ENCODE peak calls at places on chromosomes 13 and 19, in six cellular contexts. V, M, S, U, T and Y are unnamed samples.

GRCh38 chr13:18965347-18965855 is 216.2 kb downstream of the TUBA3C start:
- DNase-seq in V (no peak), M (no peak), S (no peak), U (no peak), T (no peak), Y (no peak)

GRCh38 chr13:113851826-113852535 is 11.9 kb downstream of the GAS6 start:
- DNase-seq in V (no peak), M (no peak), S (no peak), U (peak; percentile 18), T (no peak), Y (no peak)

GRCh38 chr13:41179593-41180250 is 14.6 kb downstream of the KBTBD7 start:
- DNase-seq in V (no peak), M (peak; percentile 83), S (peak; percentile 6), U (no peak), T (no peak), Y (peak; percentile 80)

GRCh38 chr13:111269508-111269907 is 50.9 kb upstream of the TEX29 start:
- DNase-seq in V (no peak), M (no peak), S (no peak), U (no peak), T (no peak), Y (no peak)

GRCh38 chr19:47296036-47296435 is 13.6 kb upstream of the C5AR1 start:
- DNase-seq in V (peak; percentile 85), M (peak; percentile 96), S (peak; percentile 81), U (peak; percentile 91), T (peak; percentile 67), Y (peak; percentile 74)

GRCh38 chr19:28609091-28609755 is 603.7 kb downstream of the UQCRFS1 start:
- DNase-seq in V (no peak), M (peak; percentile 0), S (no peak), U (no peak), T (no peak), Y (no peak)

GRCh38 chr19:2503521-2504109 is 27.7 kb downstream of the GADD45B start:
- DNase-seq in V (no peak), M (no peak), S (peak; percentile 77), U (no peak), T (no peak), Y (peak; percentile 78)

GRCh38 chr19:38741670-38742069 is 2.6 kb downstream of the CAPN12 start:
- DNase-seq in V (no peak), M (no peak), S (no peak), U (no peak), T (no peak), Y (no peak)

GRCh38 chr19:10395436-10395835 is 7.9 kb downstream of the CDC37 start:
- DNase-seq in V (no peak), M (no peak), S (no peak), U (no peak), T (no peak), Y (no peak)

GRCh38 chr13:102484329-102484728 is 82.5 kb upstream of the FGF14 start:
- DNase-seq in V (no peak), M (peak; percentile 18), S (peak; percentile 1), U (no peak), T (no peak), Y (peak; percentile 4)

GRCh38 chr13:67651908-67652307 is 421.8 kb upstream of the PCDH9 start:
- DNase-seq in V (no peak), M (no peak), S (no peak), U (no peak), T (no peak), Y (no peak)

GRCh38 chr19:55241935-55242464 is 13.4 kb upstream of the TMEM86B start:
- DNase-seq in V (no peak), M (no peak), S (no peak), U (no peak), T (no peak), Y (no peak)

GRCh38 chr13:111519490-111520170 is 199.2 kb downstream of the TEX29 start:
- DNase-seq in V (no peak), M (no peak), S (no peak), U (peak; percentile 20), T (no peak), Y (no peak)

GRCh38 chr13:93244141-93244917 is 17.7 kb downstream of the GPC6 start:
- DNase-seq in V (no peak), M (no peak), S (peak; percentile 70), U (no peak), T (no peak), Y (peak; percentile 67)

GRCh38 chr19:3122512-3122870 is 13.3 kb upstream of the GNA15 start:
- DNase-seq in V (no peak), M (no peak), S (no peak), U (no peak), T (no peak), Y (no peak)

GRCh38 chr19:32448026-32448425 is 42.5 kb downstream of the DPY19L3 start:
- DNase-seq in V (no peak), M (peak; percentile 65), S (no peak), U (no peak), T (no peak), Y (peak; percentile 15)

GRCh38 chr13:113049981-113050380 is 55.6 kb upstream of the F7 start:
- DNase-seq in V (no peak), M (no peak), S (no peak), U (no peak), T (no peak), Y (no peak)

GRCh38 chr19:11574689-11575088 is 2.8 kb downstream of the ACP5 start:
- DNase-seq in V (no peak), M (no peak), S (no peak), U (no peak), T (no peak), Y (no peak)

GRCh38 chr13:24112791-24113190 is 47.7 kb upstream of the SPATA13 start:
- DNase-seq in V (no peak), M (no peak), S (peak; percentile 53), U (no peak), T (no peak), Y (peak; percentile 48)

GRCh38 chr19:21612403-21612872 is 107.0 kb downstream of the ZNF429 start:
- DNase-seq in V (no peak), M (no peak), S (no peak), U (no peak), T (no peak), Y (no peak)

GRCh38 chr13:23740002-23740401 is 149.2 kb downstream of the MIPEP start:
- DNase-seq in V (no peak), M (no peak), S (no peak), U (no peak), T (no peak), Y (no peak)

GRCh38 chr19:11587302-11587972 is 9.8 kb upstream of the ZNF627 start:
- DNase-seq in V (peak; percentile 56), M (peak; percentile 81), S (peak; percentile 71), U (peak; percentile 81), T (peak; percentile 33), Y (peak; percentile 60)

GRCh38 chr13:97559981-97560380 is 126.0 kb downstream of the RAP2A start:
- DNase-seq in V (no peak), M (no peak), S (no peak), U (no peak), T (no peak), Y (no peak)

GRCh38 chr13:59345316-59345715 is 818.4 kb downstream of the DIAPH3 start:
- DNase-seq in V (no peak), M (no peak), S (peak; percentile 17), U (no peak), T (no peak), Y (no peak)

GRCh38 chr13:45209229-45209628 is 8.4 kb upstream of the KCTD4 start:
- DNase-seq in V (no peak), M (peak; percentile 23), S (peak; percentile 70), U (no peak), T (no peak), Y (peak; percentile 62)

GRCh38 chr19:31350693-31351211 is 1.5 kb upstream of the TSHZ3 start:
- DNase-seq in V (no peak), M (peak; percentile 63), S (peak; percentile 67), U (peak; percentile 43), T (no peak), Y (peak; percentile 56)

GRCh38 chr19:7670150-7670784 is 1.4 kb downstream of the RETN start:
- DNase-seq in V (no peak), M (no peak), S (no peak), U (no peak), T (no peak), Y (no peak)

GRCh38 chr13:87123987-87124784 is 547.0 kb upstream of the SLITRK5 start:
- DNase-seq in V (peak; percentile 8), M (peak; percentile 69), S (peak; percentile 100), U (peak; percentile 48), T (peak; percentile 19), Y (peak; percentile 100)

GRCh38 chr19:53333071-53333465 is 481 bp upstream of the ZNF845 start:
- DNase-seq in V (no peak), M (peak; percentile 93), S (no peak), U (peak; percentile 84), T (no peak), Y (no peak)

GRCh38 chr19:11242864-11243797 is 3.7 kb downstream of the ANGPTL8 start:
- DNase-seq in V (peak; percentile 83), M (peak; percentile 76), S (peak; percentile 85), U (peak; percentile 95), T (peak; percentile 70), Y (peak; percentile 77)

GRCh38 chr13:98677398-98677797 is 75.1 kb downstream of the SLC15A1 start:
- DNase-seq in V (no peak), M (no peak), S (no peak), U (no peak), T (no peak), Y (peak; percentile 69)

GRCh38 chr13:27533155-27533643 is 82.8 kb upstream of the MTIF3 start:
- DNase-seq in V (peak; percentile 79), M (peak; percentile 90), S (peak; percentile 69), U (peak; percentile 84), T (peak; percentile 21), Y (peak; percentile 59)
- H3K14ac ChIP-seq in V (no peak overlapping the region), M (no peak overlapping the region), S (no peak overlapping the region), U (no peak overlapping the region), T (no peak overlapping the region), Y (no peak overlapping the region)

GRCh38 chr19:15702590-15702930 is 25.3 kb upstream of the OR10H2 start:
- DNase-seq in V (no peak), M (peak; percentile 47), S (no peak), U (no peak), T (no peak), Y (no peak)
- H3K14ac ChIP-seq in V (no peak overlapping the region), M (no peak overlapping the region), S (no peak overlapping the region), U (no peak overlapping the region), T (no peak overlapping the region), Y (no peak overlapping the region)

DNA sequence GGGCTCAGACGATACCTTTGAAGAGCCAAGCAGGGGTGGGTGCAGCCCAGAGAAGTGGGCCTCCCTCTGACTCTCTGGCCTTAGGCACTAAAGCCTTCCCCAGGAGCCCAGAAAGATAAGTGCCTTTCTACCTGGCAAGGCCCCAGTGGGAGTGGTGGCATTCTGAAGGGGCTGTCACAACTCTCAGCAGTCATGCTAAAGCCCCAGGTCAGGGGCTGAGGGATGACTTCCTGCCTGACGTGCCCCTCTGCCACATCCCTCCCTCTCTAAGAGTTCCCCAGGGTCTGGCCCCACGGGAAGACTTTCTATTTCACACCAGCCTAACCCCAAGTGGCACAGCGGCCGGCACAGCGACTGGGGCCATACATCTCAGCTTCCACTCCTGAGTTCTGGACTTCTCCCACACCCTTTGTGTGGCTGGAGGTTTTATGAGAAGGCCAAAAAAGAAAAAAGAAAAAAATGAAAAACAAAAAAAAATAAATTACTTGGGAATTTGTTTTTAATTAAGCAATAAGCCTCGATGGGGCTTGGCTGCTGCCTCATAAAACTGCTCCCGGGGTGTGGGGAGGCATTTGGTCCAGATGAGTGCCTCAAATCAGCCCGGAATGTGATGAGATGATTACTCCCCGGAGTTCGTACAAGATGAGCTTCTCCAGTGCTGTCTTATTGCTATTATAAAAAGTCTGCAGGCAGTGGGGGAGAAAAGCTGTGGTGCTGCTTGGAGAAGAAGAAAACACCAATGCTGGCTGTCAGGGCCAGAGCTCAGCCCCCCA is 28.5 kb upstream of the PLEKHF1 start:
- DNase-seq in V (no peak), M (no peak), S (no peak), U (no peak), T (no peak), Y (no peak)
- H3K14ac ChIP-seq in V (no peak overlapping the region), M (no peak overlapping the region), S (no peak overlapping the region), U (no peak overlapping the region), T (no peak overlapping the region), Y (no peak overlapping the region)

GRCh38 chr13:109401891-109402290 is 384.5 kb downstream of the IRS2 start:
- DNase-seq in V (no peak), M (peak; percentile 94), S (no peak), U (no peak), T (no peak), Y (no peak)
- H3K14ac ChIP-seq in V (no peak overlapping the region), M (no peak overlapping the region), S (no peak overlapping the region), U (no peak overlapping the region), T (no peak overlapping the region), Y (no peak overlapping the region)